ENCODE peak calls at places on chromosomes 11 and 22, in ten cellular contexts. A is PC-3, G is tibial nerve, F is MM.1S, V is adrenal gland, I is endodermal cell, X is right lobe of liver, K is body of pancreas, J is neuronal stem cell, L is H7. U is an unnamed sample. For H3K27me3, the result is how much of the 10 kb centered on the place peaks cover.

GRCh38 chr11:975824-976223 is 50.2 kb downstream of the AP2A2 start:
- DNase-seq in V (no peak), L (peak), A (no peak), F (no peak), G (no peak), X (no peak), K (no peak), I (peak), J (peak), U (peak)

GRCh38 chr22:40385041-40385782 is 14.8 kb downstream of the SGSM3 start:
- DNase-seq in K (peak), J (no peak), G (no peak), X (no peak), L (no peak), I (no peak), A (no peak), F (peak), V (no peak), U (no peak)

GRCh38 chr11:2554338-2555240 is 109.8 kb downstream of the KCNQ1 start:
- DNase-seq in G (peak), V (no peak), A (no peak), J (no peak), K (no peak), L (no peak), I (peak), F (no peak), X (no peak), U (no peak)

GRCh38 chr11:35723493-35724284 is 61.1 kb downstream of the TRIM44 start:
- DNase-seq in A (peak), G (no peak), L (no peak), V (no peak), X (no peak), J (no peak), F (no peak), K (no peak), I (no peak), U (no peak)

GRCh38 chr11:7639643-7640025 is 33.7 kb downstream of the CYB5R2 start:
- DNase-seq in F (no peak), V (peak), K (peak), G (no peak), L (no peak), I (peak), A (no peak), X (no peak), J (no peak), U (no peak)

GRCh38 chr22:26927841-26928240 is 270.5 kb downstream of the MIAT start:
- DNase-seq in J (no peak), K (no peak), G (no peak), I (no peak), F (no peak), X (no peak), A (no peak), L (no peak), V (no peak), U (no peak)

GRCh38 chr11:111387318-111387863 is 8.3 kb upstream of the POU2AF1 start:
- DNase-seq in I (no peak), X (peak), V (peak), G (no peak), K (peak), F (no peak), A (no peak), L (no peak), J (no peak), U (no peak)

GRCh38 chr11:72629266-72629665 is 45.0 kb downstream of the PDE2A start:
- DNase-seq in I (no peak), L (no peak), J (no peak), G (no peak), K (no peak), A (no peak), X (no peak), F (no peak), V (peak), U (peak)

GRCh38 chr11:71977743-71978418 is 20.8 kb upstream of the IL18BP start:
- DNase-seq in L (peak), X (no peak), G (no peak), V (peak), F (peak), I (peak), J (peak), K (peak), A (peak), U (peak)

GRCh38 chr11:78391424-78391823 is 26.2 kb downstream of the GAB2 start:
- DNase-seq in G (no peak), X (no peak), I (no peak), K (no peak), A (no peak), F (no peak), V (no peak), L (no peak), J (no peak), U (no peak)

GRCh38 chr11:104003491-104003890 is 32.9 kb upstream of the DDI1 start:
- DNase-seq in V (no peak), J (no peak), X (no peak), I (no peak), A (no peak), K (no peak), F (no peak), L (no peak), G (no peak), U (no peak)

GRCh38 chr11:76626921-76627391 is 43.6 kb downstream of the LRRC32 start:
- DNase-seq in L (no peak), A (peak), K (no peak), I (peak), V (no peak), F (peak), J (no peak), X (no peak), G (no peak), U (no peak)

GRCh38 chr11:10973416-10973815 is 115.6 kb upstream of the ZBED5 start:
- DNase-seq in F (no peak), V (no peak), I (no peak), L (no peak), X (no peak), G (no peak), K (peak), A (no peak), J (peak), U (no peak)

GRCh38 chr11:125199915-125200314 is 35.4 kb downstream of the PKNOX2 start:
- DNase-seq in X (no peak), V (no peak), A (no peak), J (no peak), F (no peak), I (no peak), G (no peak), K (no peak), L (no peak), U (no peak)

GRCh38 chr11:118406599-118407166 is 5.3 kb downstream of the ATP5MG start:
- DNase-seq in L (no peak), J (no peak), F (no peak), I (no peak), G (no peak), A (no peak), K (peak), X (no peak), V (no peak), U (peak)

GRCh38 chr22:25049770-25050169 is 97.3 kb downstream of the KIAA1671 start:
- DNase-seq in V (no peak), J (no peak), L (no peak), I (no peak), A (no peak), K (no peak), X (no peak), F (no peak), G (no peak), U (no peak)

GRCh38 chr11:78147807-78148206 is 8.4 kb upstream of the ALG8 start:
- DNase-seq in K (no peak), F (no peak), L (no peak), I (no peak), J (no peak), G (no peak), V (no peak), X (no peak), A (no peak), U (no peak)

GRCh38 chr22:43627485-43628252 is 184.4 kb downstream of the EFCAB6 start:
- DNase-seq in K (no peak), L (peak), X (no peak), G (no peak), V (no peak), F (no peak), A (no peak), J (no peak), I (no peak), U (no peak)

GRCh38 chr22:43631846-43632245 is 180.3 kb downstream of the EFCAB6 start:
- DNase-seq in J (no peak), L (no peak), V (no peak), G (no peak), F (no peak), X (no peak), I (no peak), A (no peak), K (no peak), U (no peak)

GRCh38 chr22:43628253-43628649 is 183.9 kb downstream of the EFCAB6 start:
- DNase-seq in I (no peak), L (no peak), J (no peak), X (no peak), V (no peak), K (no peak), G (no peak), A (no peak), F (no peak), U (no peak)

GRCh38 chr22:43631201-43631600 is 180.9 kb downstream of the EFCAB6 start:
- DNase-seq in V (no peak), K (no peak), F (no peak), L (no peak), G (no peak), J (no peak), I (no peak), X (no peak), A (no peak), U (no peak)

GRCh38 chr22:43630451-43630850 is 181.7 kb downstream of the EFCAB6 start:
- DNase-seq in L (no peak), G (no peak), A (no peak), V (no peak), F (no peak), K (no peak), X (no peak), I (no peak), J (no peak), U (no peak)
- H3K27me3 ChIP-seq in L (under half), G (under half), A (under half), V (under half), F (under half), K (under half), X (under half), I (under half), J (under half), U (under half)

DNA sequence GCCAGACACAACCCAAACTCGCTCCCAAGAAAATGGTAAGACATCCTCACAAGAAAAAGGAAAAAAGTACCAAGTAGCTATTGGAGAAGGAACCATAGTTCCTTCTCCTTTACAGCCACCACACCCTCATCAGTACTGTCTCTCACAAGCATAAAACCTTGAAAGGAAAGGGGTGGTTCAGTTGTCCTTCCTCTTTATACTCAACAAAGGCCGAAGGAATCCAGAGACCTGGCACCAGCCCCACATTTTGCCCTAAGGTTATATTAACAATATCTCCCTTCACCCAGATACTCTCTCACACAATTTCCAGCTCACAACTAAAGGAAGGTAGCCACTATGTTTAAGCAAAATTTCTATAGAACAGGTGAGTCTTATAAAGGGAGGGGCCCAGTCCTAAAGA is 8.5 kb downstream of the FHIP1B start:
- DNase-seq in I (no peak), A (no peak), F (no peak), L (no peak), J (no peak), V (peak), X (no peak), G (no peak), K (no peak), U (no peak)
- H3K4me3 ChIP-seq in I (no peak), A (no peak), F (no peak), L (no peak), J (no peak), V (no peak), X (no peak), G (no peak), K (no peak), U (no peak)

GRCh38 chr22:21102659-21103267 is 57.0 kb downstream of the LRRC74B start:
- DNase-seq in L (peak), V (peak), X (peak), F (peak), G (no peak), K (peak), A (peak), I (peak), J (peak), U (peak)

GRCh38 chr22:21101877-21102638 is 56.3 kb downstream of the LRRC74B start:
- DNase-seq in F (no peak), K (no peak), L (no peak), X (no peak), A (no peak), J (no peak), V (no peak), G (no peak), I (no peak), U (no peak)

GRCh38 chr22:21104126-21104691 is 58.5 kb downstream of the LRRC74B start:
- DNase-seq in F (no peak), I (no peak), K (no peak), X (no peak), A (no peak), V (no peak), J (no peak), G (no peak), L (no peak), U (no peak)

GRCh38 chr22:21105294-21105693 is 59.5 kb downstream of the LRRC74B start:
- DNase-seq in I (no peak), V (no peak), X (no peak), L (no peak), J (no peak), K (no peak), G (no peak), A (no peak), F (no peak), U (no peak)

DNA sequence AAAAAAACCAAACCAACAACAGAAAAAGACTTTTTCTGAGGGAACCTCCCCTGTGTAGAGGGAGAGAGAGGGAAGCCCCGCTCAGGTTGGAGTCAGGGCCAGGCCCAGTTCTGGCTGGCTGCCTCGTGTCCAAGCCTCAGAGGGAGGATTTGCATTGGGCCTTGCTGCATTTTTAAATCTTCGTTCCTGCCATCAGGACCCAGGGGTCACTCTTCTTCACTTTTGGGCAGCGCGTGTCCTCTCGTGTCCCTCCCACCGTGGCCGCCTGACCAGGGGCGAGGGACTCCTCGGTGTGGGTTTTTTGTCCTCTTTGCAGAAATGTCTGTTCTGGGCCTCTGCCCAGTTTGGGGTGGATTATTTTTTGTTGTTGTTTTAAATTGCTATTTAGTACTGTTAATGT is 57.9 kb downstream of the LRRC74B start:
- DNase-seq in A (no peak), J (no peak), I (no peak), V (no peak), G (no peak), X (no peak), L (peak), F (no peak), K (no peak), U (no peak)
- H3K27me3 ChIP-seq in A (under half), J (under half), I (under half), V (under half), G (under half), X (under half), L (under half), F (under half), K (under half), U (under half)

GRCh38 chr22:20487715-20488114 is 7.9 kb downstream of the KLHL22 start:
- DNase-seq in J (no peak), F (no peak), A (no peak), V (no peak), L (no peak), I (no peak), G (no peak), X (no peak), K (no peak), U (no peak)

GRCh38 chr22:20490941-20491307 is 4.7 kb downstream of the KLHL22 start:
- DNase-seq in G (no peak), V (no peak), F (no peak), J (no peak), L (no peak), A (no peak), K (no peak), I (no peak), X (no peak), U (no peak)

GRCh38 chr22:20488946-20489345 is 6.6 kb downstream of the KLHL22 start:
- DNase-seq in J (no peak), F (no peak), V (no peak), X (no peak), I (peak), A (no peak), L (peak), G (no peak), K (no peak), U (no peak)

GRCh38 chr22:20491346-20491745 is 4.2 kb downstream of the KLHL22 start:
- DNase-seq in G (no peak), K (no peak), X (no peak), J (no peak), L (no peak), A (no peak), V (no peak), I (no peak), F (no peak), U (no peak)

GRCh38 chr22:20490183-20490940 is 5.2 kb downstream of the KLHL22 start:
- DNase-seq in A (no peak), J (no peak), G (no peak), V (no peak), K (no peak), L (no peak), F (no peak), X (no peak), I (no peak), U (no peak)
- H3K4me3 ChIP-seq in A (no peak), J (no peak), G (no peak), V (no peak), K (no peak), L (no peak), F (no peak), X (no peak), I (no peak), U (no peak)